ENCODE peak calls at places on chromosomes 6 and 20, in six cellular contexts. S is HS-5, I is RPMI7951, X is left cardiac atrium, U is HCEC 1CT, K is astrocyte of the spinal cord. Y is an unnamed sample.

GRCh38 chr20:6802227-6802626 is 34.7 kb downstream of the BMP2 start:
- DNase-seq in S (no peak), I (peak), X (no peak), U (no peak), K (no peak), Y (no peak)

GRCh38 chr6:163554663-163555062 is 140.1 kb downstream of the QKI start:
- DNase-seq in S (no peak), X (peak), K (peak), I (peak), U (peak), Y (no peak)

GRCh38 chr6:166490671-166491500 is 95.6 kb downstream of the RAMACL start:
- DNase-seq in K (peak), S (no peak), I (peak), X (no peak), U (no peak), Y (no peak)

GRCh38 chr6:143701343-143702234 is 23.8 kb downstream of the PHACTR2 start:
- DNase-seq in S (no peak), U (peak), I (no peak), K (peak), X (no peak), Y (no peak)

GRCh38 chr6:132872923-132873322 is 58.6 kb downstream of the RPS12 start:
- DNase-seq in X (no peak), S (no peak), I (no peak), U (no peak), K (no peak), Y (no peak)

GRCh38 chr20:21315138-21315537 is 12.0 kb downstream of the XRN2 start:
- DNase-seq in U (peak), S (peak), I (peak), K (peak), X (no peak), Y (no peak)

GRCh38 chr6:16130932-16131387 is 2.1 kb downstream of the MYLIP start:
- DNase-seq in S (peak), K (peak), I (peak), U (peak), X (no peak), Y (peak)

GRCh38 chr6:127539292-127539691 is 20.2 kb upstream of the MTCL3 start:
- DNase-seq in U (peak), I (peak), X (no peak), S (no peak), K (peak), Y (no peak)

GRCh38 chr20:57746832-57747404 is 37.1 kb upstream of the PMEPA1 start:
- DNase-seq in X (no peak), K (no peak), I (peak), S (no peak), U (no peak), Y (no peak)

GRCh38 chr20:17648782-17649730 is 33.0 kb downstream of the RRBP1 start:
- DNase-seq in S (no peak), K (peak), U (no peak), X (peak), I (no peak), Y (no peak)

GRCh38 chr6:3037578-3038365 is 30.5 kb upstream of the RIPK1 start:
- DNase-seq in U (no peak), S (no peak), X (no peak), K (no peak), I (no peak), Y (no peak)

GRCh38 chr6:90025418-90026089 is 131.3 kb downstream of the GJA10 start:
- DNase-seq in U (peak), X (no peak), I (peak), K (peak), S (peak), Y (peak)

GRCh38 chr20:46731770-46732169 is 22.3 kb downstream of the SLC2A10 start:
- DNase-seq in I (no peak), X (no peak), S (no peak), U (no peak), K (no peak), Y (no peak)

GRCh38 chr6:39228111-39228971 is 934 bp downstream of the KCNK5 start:
- DNase-seq in U (no peak), K (no peak), X (no peak), I (no peak), S (no peak), Y (no peak)

GRCh38 chr6:21138359-21139094 is 455.0 kb upstream of the SOX4 start:
- DNase-seq in I (no peak), U (peak), X (no peak), K (peak), S (no peak), Y (no peak)

GRCh38 chr6:161088676-161089328 is 97.2 kb downstream of the MAP3K4 start:
- DNase-seq in U (no peak), I (peak), X (no peak), K (peak), S (no peak), Y (no peak)

GRCh38 chr6:147281895-147282565 is 77.8 kb downstream of the STXBP5 start:
- DNase-seq in I (no peak), K (no peak), X (no peak), S (no peak), U (no peak), Y (no peak)

GRCh38 chr6:7732219-7732618 is 6.3 kb downstream of the BMP6 start:
- DNase-seq in X (no peak), K (no peak), I (no peak), S (no peak), U (no peak), Y (no peak)

GRCh38 chr6:107624541-107624940 is 134.6 kb downstream of the SOBP start:
- DNase-seq in U (peak), X (no peak), K (no peak), S (peak), I (peak), Y (no peak)

GRCh38 chr6:145567853-145568252 is 167.5 kb downstream of the EPM2A start:
- DNase-seq in K (no peak), S (no peak), X (no peak), U (no peak), I (no peak), Y (no peak)

GRCh38 chr6:32947552-32948465 is 5.1 kb downstream of the HLA-DMA start:
- DNase-seq in K (peak), U (no peak), S (no peak), X (no peak), I (peak), Y (no peak)

GRCh38 chr6:144338474-144338873 is 53.3 kb downstream of the UTRN start:
- DNase-seq in U (no peak), K (no peak), X (no peak), I (no peak), S (no peak), Y (no peak)

GRCh38 chr6:131954099-131954774 is 3.1 kb upstream of the CCN2 start:
- DNase-seq in S (no peak), X (no peak), K (no peak), U (peak), I (peak), Y (no peak)

GRCh38 chr20:52747736-52748135 is 224.4 kb upstream of the TSHZ2 start:
- DNase-seq in I (peak), K (no peak), S (no peak), X (no peak), U (no peak), Y (no peak)

GRCh38 chr6:45569210-45569945 is 191.6 kb upstream of the SUPT3H start:
- DNase-seq in I (peak), X (no peak), S (no peak), K (no peak), U (no peak), Y (no peak)

GRCh38 chr20:1685304-1686052 is 27.9 kb upstream of the SIRPG start:
- DNase-seq in K (no peak), S (no peak), I (no peak), X (no peak), U (no peak), Y (no peak)

GRCh38 chr6:43523282-43523681 is 6.4 kb downstream of the POLR1C start:
- DNase-seq in X (no peak), K (no peak), S (no peak), I (no peak), U (no peak), Y (no peak)

GRCh38 chr6:92126088-92126487 is 1293.3 kb downstream of the EPHA7 start:
- DNase-seq in S (no peak), K (no peak), I (no peak), X (no peak), U (no peak), Y (peak)

GRCh38 chr6:116954938-116955337 is 77.9 kb downstream of the RFX6 start:
- DNase-seq in S (no peak), K (no peak), I (no peak), U (no peak), X (no peak), Y (no peak)

GRCh38 chr6:157276134-157276532 is 47.2 kb downstream of the TMEM242 start:
- DNase-seq in K (no peak), U (no peak), I (no peak), X (no peak), S (no peak), Y (no peak)

GRCh38 chr6:90490030-90490429 is 96.8 kb downstream of the MAP3K7 start:
- DNase-seq in I (no peak), K (no peak), S (no peak), U (no peak), X (no peak), Y (no peak)

GRCh38 chr6:108365488-108365887 is 70.6 kb downstream of the AFG1L start:
- DNase-seq in X (no peak), U (peak), S (no peak), I (no peak), K (no peak), Y (no peak)

GRCh38 chr6:153058291-153058690 is 55.8 kb upstream of the MTRF1L start:
- DNase-seq in I (peak), K (peak), S (no peak), X (no peak), U (peak), Y (no peak)

GRCh38 chr20:44070139-44070900 is 116.7 kb downstream of the JPH2 start:
- DNase-seq in I (no peak), X (no peak), K (no peak), S (no peak), U (no peak), Y (no peak)

GRCh38 chr20:58665606-58666005 is 14.5 kb downstream of the STX16 start:
- DNase-seq in X (no peak), K (no peak), U (no peak), I (peak), S (no peak), Y (no peak)

GRCh38 chr6:6315660-6316059 is 4.8 kb downstream of the F13A1 start:
- DNase-seq in S (peak), U (no peak), X (peak), K (peak), I (peak), Y (no peak)

Y was measured in epithelial cell of proximal tubule.